ENCODE peak calls at places on chromosomes 2 and 18, in six cellular contexts. I, E, K, Z, L and X are unnamed samples.

GRCh38 chr2:212237350-212238095 is 301.1 kb downstream of the ERBB4 start:
- DNase-seq in E (no peak), L (no peak), I (no peak), Z (no peak), K (no peak), X (no peak)

GRCh38 chr2:191302459-191303155 is 57.4 kb downstream of the MYO1B start:
- DNase-seq in E (no peak), L (no peak), Z (peak; percentile 3), K (no peak), I (no peak), X (no peak)

GRCh38 chr18:34709631-34710429 is at the start of gene DTNA:
- DNase-seq in E (peak; percentile 81), L (no peak), K (no peak), Z (no peak), I (no peak), X (peak; percentile 68)

GRCh38 chr18:27057459-27058302 is 127.4 kb downstream of the CHST9 start:
- DNase-seq in I (no peak), L (peak; percentile 21), K (no peak), Z (no peak), E (no peak), X (no peak)

GRCh38 chr2:159939946-159940345 is 122.5 kb downstream of the PLA2R1 start:
- DNase-seq in Z (no peak), I (no peak), K (no peak), E (no peak), L (no peak), X (no peak)

GRCh38 chr18:36711813-36712444 is 116.9 kb downstream of the TPGS2 start:
- DNase-seq in L (no peak), Z (no peak), K (no peak), I (no peak), E (peak; percentile 69), X (no peak)

GRCh38 chr2:138209009-138209408 is 244.7 kb downstream of the HNMT start:
- DNase-seq in Z (no peak), E (no peak), K (no peak), L (no peak), I (no peak), X (no peak)

GRCh38 chr2:27263287-27264252 is 723 bp upstream of the SLC30A3 start:
- DNase-seq in E (no peak), I (no peak), L (no peak), Z (no peak), K (no peak), X (no peak)

GRCh38 chr2:26711457-26712155 is 19.1 kb downstream of the KCNK3 start:
- DNase-seq in K (no peak), L (no peak), Z (no peak), E (no peak), I (no peak), X (no peak)

GRCh38 chr2:200985806-200986205 is 22.3 kb upstream of the ORC2 start:
- DNase-seq in K (no peak), E (no peak), I (no peak), L (no peak), Z (no peak), X (no peak)

GRCh38 chr2:19021721-19022120 is 336.7 kb downstream of the OSR1 start:
- DNase-seq in I (no peak), L (no peak), E (peak; percentile 63), Z (no peak), K (no peak), X (no peak)

GRCh38 chr18:48680871-48681270 is 142.0 kb downstream of the CTIF start:
- DNase-seq in Z (no peak), I (no peak), L (no peak), E (no peak), K (no peak), X (no peak)

GRCh38 chr2:8006181-8006580 is 675.7 kb upstream of the ID2 start:
- DNase-seq in Z (no peak), L (no peak), I (no peak), K (no peak), E (no peak), X (no peak)

GRCh38 chr2:236968101-236968886 is 117.4 kb upstream of the COPS8 start:
- DNase-seq in I (no peak), Z (no peak), L (no peak), E (no peak), K (peak; percentile 54), X (no peak)

GRCh38 chr18:24570716-24571115 is 110.3 kb downstream of the HRH4 start:
- DNase-seq in E (no peak), I (no peak), Z (no peak), K (no peak), L (no peak), X (no peak)

GRCh38 chr18:78904179-78904531 is 75.5 kb upstream of the SALL3 start:
- DNase-seq in K (no peak), E (no peak), Z (no peak), L (no peak), I (no peak), X (no peak)

GRCh38 chr2:240247241-240247867 is 106.9 kb upstream of the OTOS start:
- DNase-seq in Z (no peak), E (no peak), I (no peak), K (no peak), L (no peak), X (no peak)

GRCh38 chr2:184322615-184323014 is 275.7 kb upstream of the ZNF804A start:
- DNase-seq in E (no peak), K (no peak), Z (no peak), I (no peak), L (no peak), X (no peak)

GRCh38 chr2:20672191-20672951 is 5.4 kb downstream of the GDF7 start:
- DNase-seq in E (no peak), L (no peak), Z (no peak), K (no peak), I (no peak), X (no peak)

GRCh38 chr18:48545690-48546365 is 7.0 kb downstream of the CTIF start:
- DNase-seq in L (peak; percentile 41), K (no peak), I (peak; percentile 21), E (peak; percentile 17), Z (no peak), X (no peak)